ENCODE peak calls at places on chromosomes 6 and 20, in seven cellular contexts. T is uterus, B is NB4, J is IMR-90, K is Peyer's patch, G is esophagus squamous epithelium, X is ovary. S is an unnamed sample.

GRCh38 chr6:36243562-36244212 is 26.2 kb upstream of the PNPLA1 start:
- DNase-seq in T (no peak), B (no peak), J (no peak), K (no peak), G (no peak), X (no peak), S (no peak)

GRCh38 chr20:9330151-9330550 is 184.2 kb upstream of the LAMP5 start:
- DNase-seq in T (no peak), B (no peak), J (no peak), K (no peak), G (no peak), X (no peak), S (no peak)

GRCh38 chr6:137856138-137856898 is 10.7 kb upstream of the TNFAIP3 start:
- DNase-seq in T (no peak), B (no peak), J (no peak), K (no peak), G (no peak), X (no peak), S (no peak)

GRCh38 chr6:3353939-3354338 is 95.2 kb downstream of the PSMG4 start:
- DNase-seq in T (no peak), B (no peak), J (no peak), K (no peak), G (no peak), X (no peak), S (no peak)

GRCh38 chr6:55438217-55438616 is 110.9 kb downstream of the GFRAL start:
- DNase-seq in T (no peak), B (no peak), J (no peak), K (no peak), G (no peak), X (no peak), S (no peak)

GRCh38 chr6:131451330-131452195 is 121.5 kb upstream of the ARG1 start:
- DNase-seq in T (no peak), B (no peak), J (no peak), K (no peak), G (no peak), X (no peak), S (no peak)

GRCh38 chr20:36726168-36726567 is 19.7 kb downstream of the NDRG3 start:
- DNase-seq in T (no peak), B (no peak), J (peak; percentile 34), K (no peak), G (no peak), X (no peak), S (no peak)

GRCh38 chr20:57190536-57191265 is 75.7 kb downstream of the BMP7 start:
- DNase-seq in T (no peak), B (peak; percentile 79), J (peak; percentile 27), K (no peak), G (no peak), X (no peak), S (no peak)

GRCh38 chr6:99282479-99283062 is 66.9 kb downstream of the FAXC start:
- DNase-seq in T (no peak), B (peak; percentile 27), J (peak; percentile 30), K (no peak), G (no peak), X (no peak), S (no peak)

GRCh38 chr20:56944546-56944945 is 315.4 kb downstream of the TFAP2C start:
- DNase-seq in T (no peak), B (no peak), J (no peak), K (no peak), G (no peak), X (no peak), S (no peak)

GRCh38 chr6:43838276-43839036 is 68.4 kb downstream of the VEGFA start:
- DNase-seq in T (no peak), B (peak; percentile 76), J (peak; percentile 81), K (no peak), G (no peak), X (no peak), S (no peak)

GRCh38 chr6:123962508-123962907 is 158.8 kb downstream of the NKAIN2 start:
- DNase-seq in T (no peak), B (no peak), J (no peak), K (no peak), G (no peak), X (no peak), S (no peak)

GRCh38 chr20:19659468-19659867 is 98.6 kb upstream of the RIN2 start:
- DNase-seq in T (no peak), B (no peak), J (no peak), K (no peak), G (no peak), X (no peak), S (no peak)

GRCh38 chr6:113669641-113670040 is 187.5 kb upstream of the MARCKS start:
- DNase-seq in T (no peak), B (no peak), J (no peak), K (no peak), G (no peak), X (no peak), S (no peak)

GRCh38 chr6:162907876-162908481 is 180.2 kb downstream of the PACRG start:
- DNase-seq in T (no peak), B (peak; percentile 67), J (peak; percentile 45), K (no peak), G (no peak), X (no peak), S (no peak)

GRCh38 chr20:35833271-35833670 is 61.5 kb downstream of the PHF20 start:
- DNase-seq in T (no peak), B (no peak), J (peak; percentile 56), K (no peak), G (no peak), X (no peak), S (no peak)

GRCh38 chr6:26379236-26380139 is 3.4 kb upstream of the BTN2A2 start:
- DNase-seq in T (no peak), B (no peak), J (no peak), K (no peak), G (no peak), X (no peak), S (no peak)

GRCh38 chr6:84432616-84433015 is 205.2 kb upstream of the CEP162 start:
- DNase-seq in T (no peak), B (no peak), J (no peak), K (no peak), G (no peak), X (no peak), S (no peak)

GRCh38 chr6:126228001-126228791 is 111.7 kb upstream of the CENPW start:
- DNase-seq in T (no peak), B (no peak), J (no peak), K (no peak), G (no peak), X (no peak), S (no peak)

GRCh38 chr20:61830956-61831355 is 234.7 kb downstream of the TAF4 start:
- DNase-seq in T (no peak), B (no peak), J (no peak), K (no peak), G (no peak), X (no peak), S (no peak)

GRCh38 chr6:33609019-33609418 is 12.1 kb upstream of the ITPR3 start:
- DNase-seq in T (no peak), B (no peak), J (no peak), K (no peak), G (no peak), X (no peak), S (no peak)

GRCh38 chr6:44039839-44040350 is 87.4 kb downstream of the MRPL14 start:
- DNase-seq in T (peak; percentile 13), B (no peak), J (no peak), K (no peak), G (no peak), X (no peak), S (peak; percentile 53)

GRCh38 chr6:108295676-108296075 is 822 bp downstream of the AFG1L start:
- DNase-seq in T (no peak), B (no peak), J (no peak), K (no peak), G (no peak), X (no peak), S (no peak)

GRCh38 chr6:108293527-108294296 is 1.1 kb upstream of the AFG1L start:
- DNase-seq in T (peak; percentile 13), B (peak; percentile 23), J (no peak), K (no peak), G (no peak), X (peak; percentile 35), S (no peak)

GRCh38 chr6:108294297-108294786 is 512 bp upstream of the AFG1L start:
- DNase-seq in T (no peak), B (no peak), J (no peak), K (no peak), G (no peak), X (no peak), S (no peak)

DNA sequence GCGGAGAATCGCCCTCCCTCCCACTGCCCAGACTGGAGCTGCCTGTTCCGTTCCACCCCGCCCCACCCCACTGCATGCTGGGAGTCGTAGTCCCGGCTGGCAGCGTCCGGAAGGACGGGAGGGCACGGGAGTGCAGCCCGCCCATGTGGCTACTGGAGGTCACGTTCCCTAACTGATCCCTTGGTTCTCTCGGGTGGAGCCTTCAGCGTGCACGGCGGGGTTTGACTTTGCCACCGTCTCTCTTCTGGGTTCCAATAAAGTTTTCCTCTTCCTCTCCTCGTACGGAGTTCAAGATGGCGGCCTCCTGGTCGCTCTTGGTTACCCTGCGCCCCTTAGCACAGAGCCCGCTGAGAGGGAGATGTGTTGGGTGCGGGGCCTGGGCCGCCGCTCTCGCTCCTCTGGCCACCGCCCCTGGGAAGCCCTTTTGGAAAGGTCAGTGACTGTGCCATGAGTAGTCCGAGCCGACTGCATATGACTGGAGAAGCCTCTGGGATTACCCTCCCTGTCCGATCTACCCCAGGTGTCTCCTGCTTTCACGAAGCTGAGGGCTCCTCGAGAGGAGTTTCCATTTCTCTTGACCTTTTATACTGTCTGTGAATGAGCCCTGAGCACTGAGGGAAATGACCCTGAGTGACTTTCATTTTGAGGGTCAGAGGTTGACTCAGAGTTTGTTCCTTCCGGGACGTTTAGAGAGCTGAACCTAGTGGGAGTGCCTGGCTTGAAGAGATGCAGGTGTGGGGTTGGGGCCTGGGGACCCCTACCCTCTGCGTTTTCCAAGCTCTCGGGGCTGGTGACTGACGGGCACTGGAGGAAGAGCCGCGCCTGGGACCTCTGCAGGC is at the start of gene AFG1L:
- DNase-seq in T (peak; percentile 90), B (peak; percentile 97), J (peak; percentile 80), K (peak; percentile 91), G (peak; percentile 68), X (peak; percentile 93), S (peak; percentile 98)
- TF ChIP-seq POLR2A in T (peak; percentile 37), B (peak; percentile 43), J (peak; percentile 39), K (peak; percentile 61), G (peak; percentile 32), X (no peak), S (no peak)

DNA sequence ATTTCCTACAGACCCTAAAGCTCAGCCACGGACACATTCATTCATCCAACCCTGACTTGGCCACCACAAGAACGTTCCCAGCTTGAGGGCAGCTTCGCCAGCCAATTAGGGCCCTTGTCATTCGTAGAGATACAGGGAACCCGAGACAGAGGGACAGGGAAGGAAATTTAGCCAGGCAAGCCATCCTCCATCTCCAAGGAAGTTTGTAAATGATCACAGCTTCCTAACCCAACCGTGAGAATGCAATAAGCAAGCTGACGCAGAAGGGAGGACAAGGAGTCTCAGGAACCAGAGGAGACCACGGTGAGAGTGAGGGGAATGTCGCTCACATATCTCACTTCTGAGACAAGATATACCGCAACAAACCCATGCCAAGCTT is 1.4 kb downstream of the TRAM2 start:
- DNase-seq in T (no peak), B (no peak), J (no peak), K (no peak), G (no peak), X (no peak), S (no peak)
- H3K4me3 ChIP-seq in T (peak overlapping the region; percentile 69), B (peak overlapping the region; percentile 74), J (peak overlapping the region; percentile 88), K (peak overlapping the region; percentile 87), G (peak overlapping the region; percentile 82), X (peak overlapping the region; percentile 80), S (no peak overlapping the region)

GRCh38 chr6:129748212-129748900 is 38.4 kb upstream of the ARHGAP18 start:
- DNase-seq in T (peak; percentile 54), B (no peak), J (peak; percentile 61), K (peak; percentile 61), G (no peak), X (no peak), S (peak; percentile 42)
- TF ChIP-seq POLR2A in T (no peak), B (no peak), J (no peak), K (no peak), G (no peak), X (no peak), S (no peak)

GRCh38 chr20:44735816-44736169 is 9.9 kb upstream of the KCNK15 start:
- DNase-seq in T (no peak), B (no peak), J (no peak), K (no peak), G (no peak), X (no peak), S (no peak)
- H3K4me3 ChIP-seq in T (no peak overlapping the region), B (no peak overlapping the region), J (no peak overlapping the region), K (no peak overlapping the region), G (no peak overlapping the region), X (no peak overlapping the region), S (no peak overlapping the region)